ENCODE peak calls at places on chromosomes 7 and 10, in eight cellular contexts. Q is astrocyte of the spinal cord, U is GM23248, H is right cardiac atrium, X is gastrocnemius medialis, J is retina, K is osteocyte, L is left colon. F is an unnamed sample.

GRCh38 chr7:49520971-49521370 is 252.5 kb upstream of the VWC2 start:
- DNase-seq in Q (no peak), U (no peak), H (no peak), X (no peak), J (no peak), K (no peak), L (no peak), F (no peak)

GRCh38 chr7:16344927-16345326 is 76.4 kb downstream of the CRPPA start:
- DNase-seq in Q (no peak), U (no peak), H (no peak), X (no peak), J (no peak), K (no peak), L (no peak), F (no peak)

GRCh38 chr7:116455499-116455898 is 44.0 kb upstream of the CAV2 start:
- DNase-seq in Q (no peak), U (peak; percentile 72), H (no peak), X (no peak), J (no peak), K (no peak), L (no peak), F (no peak)

GRCh38 chr7:158607563-158607962 is 19.9 kb upstream of the PTPRN2 start:
- DNase-seq in Q (no peak), U (no peak), H (no peak), X (no peak), J (no peak), K (peak; percentile 34), L (no peak), F (no peak)

GRCh38 chr10:120479506-120479905 is 22.5 kb downstream of the PLPP4 start:
- DNase-seq in Q (no peak), U (no peak), H (no peak), X (no peak), J (no peak), K (peak; percentile 11), L (no peak), F (no peak)

GRCh38 chr10:48364659-48365405 is 58.4 kb downstream of the MAPK8 start:
- DNase-seq in Q (peak; percentile 79), U (peak; percentile 80), H (no peak), X (no peak), J (no peak), K (no peak), L (no peak), F (peak; percentile 22)

GRCh38 chr7:126804604-126805003 is 448.1 kb downstream of the GRM8 start:
- DNase-seq in Q (no peak), U (no peak), H (no peak), X (no peak), J (no peak), K (no peak), L (no peak), F (no peak)

GRCh38 chr10:77463967-77464745 is 173.5 kb downstream of the KCNMA1 start:
- DNase-seq in Q (peak; percentile 49), U (peak; percentile 54), H (no peak), X (no peak), J (no peak), K (no peak), L (no peak), F (peak; percentile 51)

GRCh38 chr7:724298-724697 is 2.2 kb upstream of the DNAAF5 start:
- DNase-seq in Q (no peak), U (no peak), H (no peak), X (no peak), J (no peak), K (no peak), L (no peak), F (no peak)

GRCh38 chr10:31320179-31320597 is 1.2 kb downstream of the ZEB1 start:
- DNase-seq in Q (peak; percentile 50), U (peak; percentile 54), H (peak; percentile 79), X (peak; percentile 50), J (peak; percentile 74), K (peak; percentile 84), L (peak; percentile 54), F (no peak)

GRCh38 chr7:2567663-2568238 is 9.0 kb downstream of the IQCE start:
- DNase-seq in Q (peak; percentile 45), U (peak; percentile 44), H (peak; percentile 60), X (no peak), J (peak; percentile 56), K (no peak), L (no peak), F (no peak)

GRCh38 chr10:1646332-1646731 is 91.0 kb downstream of the ADARB2 start:
- DNase-seq in Q (no peak), U (no peak), H (no peak), X (no peak), J (no peak), K (peak; percentile 34), L (no peak), F (no peak)

GRCh38 chr10:60901561-60902235 is 42.3 kb downstream of the RHOBTB1 start:
- DNase-seq in Q (no peak), U (no peak), H (peak; percentile 87), X (peak; percentile 90), J (no peak), K (no peak), L (no peak), F (no peak)

GRCh38 chr10:55024718-55025117 is 223.7 kb upstream of the PCDH15 start:
- DNase-seq in Q (no peak), U (peak; percentile 2), H (peak; percentile 24), X (no peak), J (no peak), K (no peak), L (no peak), F (no peak)

GRCh38 chr7:90387470-90388240 is 15.6 kb upstream of the CLDN12 start:
- DNase-seq in Q (no peak), U (peak; percentile 37), H (no peak), X (no peak), J (no peak), K (no peak), L (no peak), F (no peak)

GRCh38 chr7:142770720-142771352 is at the start of gene PRSS2:
- DNase-seq in Q (no peak), U (no peak), H (no peak), X (no peak), J (no peak), K (no peak), L (no peak), F (no peak)

GRCh38 chr7:18896343-18896975 is 221.0 kb downstream of the TWIST1 start:
- DNase-seq in Q (peak; percentile 23), U (no peak), H (no peak), X (no peak), J (no peak), K (no peak), L (no peak), F (peak; percentile 30)

GRCh38 chr7:78066599-78066998 is 268.0 kb downstream of the PHTF2 start:
- DNase-seq in Q (no peak), U (no peak), H (no peak), X (no peak), J (no peak), K (no peak), L (no peak), F (no peak)

GRCh38 chr7:46671108-46671769 is 750.2 kb upstream of the IGFBP3 start:
- DNase-seq in Q (no peak), U (no peak), H (no peak), X (no peak), J (no peak), K (no peak), L (no peak), F (no peak)

GRCh38 chr10:61283066-61283465 is 170.1 kb downstream of the TMEM26 start:
- DNase-seq in Q (no peak), U (peak; percentile 53), H (no peak), X (no peak), J (no peak), K (no peak), L (no peak), F (peak; percentile 2)

GRCh38 chr7:140675726-140676125 is 3.0 kb downstream of the ADCK2 start:
- DNase-seq in Q (no peak), U (no peak), H (no peak), X (no peak), J (no peak), K (no peak), L (peak; percentile 4), F (no peak)

GRCh38 chr7:116351966-116352365 is 141.6 kb downstream of the TES start:
- DNase-seq in Q (no peak), U (no peak), H (no peak), X (no peak), J (no peak), K (no peak), L (no peak), F (no peak)

GRCh38 chr7:3154881-3155494 is 111.3 kb upstream of the CARD11 start:
- DNase-seq in Q (peak; percentile 49), U (peak; percentile 56), H (no peak), X (no peak), J (no peak), K (no peak), L (peak; percentile 40), F (peak; percentile 48)

GRCh38 chr10:37712489-37713131 is 144.8 kb downstream of the ZNF248 start:
- DNase-seq in Q (no peak), U (no peak), H (peak; percentile 73), X (no peak), J (no peak), K (no peak), L (no peak), F (no peak)

GRCh38 chr7:52917982-52918578 is 117.4 kb upstream of the POM121L12 start:
- DNase-seq in Q (no peak), U (peak; percentile 1), H (no peak), X (no peak), J (no peak), K (no peak), L (peak; percentile 18), F (no peak)

GRCh38 chr7:40401406-40401805 is 266.6 kb downstream of the SUGCT start:
- DNase-seq in Q (no peak), U (no peak), H (no peak), X (no peak), J (no peak), K (no peak), L (no peak), F (no peak)

GRCh38 chr7:44280993-44281721 is 44.2 kb downstream of the CAMK2B start:
- DNase-seq in Q (no peak), U (no peak), H (peak; percentile 57), X (peak; percentile 61), J (no peak), K (peak; percentile 83), L (peak; percentile 1), F (no peak)

GRCh38 chr7:19321925-19322470 is 176.8 kb upstream of the FERD3L start:
- DNase-seq in Q (peak; percentile 52), U (no peak), H (no peak), X (no peak), J (no peak), K (no peak), L (no peak), F (no peak)

GRCh38 chr7:19491821-19492452 is 216.9 kb downstream of the POLR1F start:
- DNase-seq in Q (peak; percentile 47), U (peak; percentile 58), H (no peak), X (no peak), J (peak; percentile 6), K (no peak), L (no peak), F (peak; percentile 34)

GRCh38 chr7:55526770-55527169 is 45.5 kb downstream of the VOPP1 start:
- DNase-seq in Q (no peak), U (no peak), H (no peak), X (no peak), J (peak; percentile 89), K (no peak), L (no peak), F (no peak)

GRCh38 chr7:69817096-69817495 is 218.8 kb downstream of the AUTS2 start:
- DNase-seq in Q (peak; percentile 73), U (peak; percentile 66), H (no peak), X (no peak), J (no peak), K (no peak), L (no peak), F (peak; percentile 61)

GRCh38 chr10:128047337-128047736 is 78.9 kb downstream of the MKI67 start:
- DNase-seq in Q (no peak), U (no peak), H (peak; percentile 86), X (peak; percentile 57), J (no peak), K (no peak), L (peak; percentile 89), F (peak; percentile 47)

GRCh38 chr10:133401981-133402725 is 8.2 kb downstream of the MTG1 start:
- DNase-seq in Q (no peak), U (no peak), H (peak; percentile 47), X (no peak), J (no peak), K (peak; percentile 77), L (no peak), F (no peak)

GRCh38 chr7:128444242-128444641 is 11.4 kb upstream of the HILPDA start:
- DNase-seq in Q (no peak), U (no peak), H (no peak), X (no peak), J (no peak), K (no peak), L (peak; percentile 32), F (no peak)

F was measured in Daoy.